ENCODE peak calls at places on chromosomes 11 and 22, in seven cellular contexts. V, Y, I, A, F, X and S are unnamed samples.

GRCh38 chr11:102518296-102519094 is 12.1 kb downstream of the MMP7 start:
- DNase-seq in I (no peak), X (no peak), V (no peak), F (no peak), Y (no peak), A (no peak), S (no peak)

GRCh38 chr22:36505998-36506635 is 723 bp downstream of the FOXRED2 start:
- DNase-seq in F (no peak), V (no peak), I (no peak), A (no peak), X (no peak), Y (peak), S (no peak)

GRCh38 chr11:72743321-72744221 is 8.6 kb downstream of the ARAP1 start:
- DNase-seq in Y (no peak), A (no peak), X (no peak), V (no peak), I (no peak), F (no peak), S (no peak)

GRCh38 chr11:111549196-111549868 is 8.8 kb downstream of the LAYN start:
- DNase-seq in V (no peak), I (no peak), F (no peak), A (no peak), X (no peak), Y (no peak), S (no peak)

GRCh38 chr11:78791254-78791653 is 216.6 kb upstream of the NARS2 start:
- DNase-seq in I (no peak), F (no peak), A (no peak), X (no peak), Y (no peak), V (no peak), S (no peak)

GRCh38 chr11:111081021-111081511 is 164.5 kb upstream of the POU2AF2 start:
- DNase-seq in F (no peak), A (no peak), V (no peak), Y (no peak), X (no peak), I (no peak), S (no peak)

GRCh38 chr22:48278620-48279464 is 1516.4 kb downstream of the TBC1D22A start:
- DNase-seq in X (no peak), V (no peak), I (no peak), F (no peak), A (no peak), Y (no peak), S (no peak)

GRCh38 chr11:3206128-3206921 is 12.3 kb downstream of the MRGPRG start:
- DNase-seq in V (no peak), Y (no peak), A (no peak), F (no peak), I (no peak), X (no peak), S (no peak)

GRCh38 chr22:45860201-45860600 is 116.8 kb downstream of the WNT7B start:
- DNase-seq in F (no peak), I (no peak), Y (no peak), X (no peak), V (no peak), A (no peak), S (no peak)

GRCh38 chr11:94151903-94152677 is 23.4 kb downstream of the PANX1 start:
- DNase-seq in A (no peak), V (no peak), X (no peak), Y (no peak), F (no peak), I (no peak), S (no peak)

GRCh38 chr11:92765418-92765817 is 204.0 kb upstream of the MTNR1B start:
- DNase-seq in I (no peak), V (no peak), X (no peak), A (no peak), F (no peak), Y (no peak), S (no peak)

GRCh38 chr22:20272700-20273099 is 4.6 kb upstream of the RTN4R start:
- DNase-seq in V (no peak), X (no peak), A (no peak), Y (no peak), F (no peak), I (no peak), S (no peak)

GRCh38 chr11:35559949-35560348 is 34.5 kb upstream of the PAMR1 start:
- DNase-seq in F (no peak), I (no peak), V (no peak), X (no peak), Y (no peak), A (no peak), S (no peak)

GRCh38 chr11:105738972-105739574 is 129.2 kb downstream of the GRIA4 start:
- DNase-seq in V (no peak), F (no peak), A (no peak), X (no peak), I (no peak), Y (no peak), S (no peak)

GRCh38 chr11:12890476-12890875 is 118.6 kb upstream of the RASSF10 start:
- DNase-seq in A (no peak), I (no peak), Y (no peak), X (no peak), F (no peak), V (no peak), S (no peak)

GRCh38 chr11:48141475-48142100 is 75.0 kb upstream of the OR4B1 start:
- DNase-seq in A (no peak), X (no peak), I (no peak), F (no peak), Y (peak), V (no peak), S (no peak)

GRCh38 chr11:62854825-62855570 is 15.6 kb upstream of the WDR74 start:
- DNase-seq in Y (no peak), V (no peak), A (no peak), I (no peak), X (no peak), F (no peak), S (no peak)

GRCh38 chr11:122287401-122287800 is 171.4 kb upstream of the BLID start:
- DNase-seq in I (no peak), F (no peak), V (no peak), Y (no peak), X (peak), A (no peak), S (no peak)

GRCh38 chr22:38176170-38176741 is 5.4 kb downstream of the PLA2G6 start:
- DNase-seq in Y (peak), F (no peak), I (no peak), X (no peak), V (peak), A (no peak), S (no peak)

GRCh38 chr22:38844661-38845367 is 986 bp upstream of the NPTXR start:
- DNase-seq in A (no peak), I (no peak), Y (no peak), V (no peak), F (no peak), X (no peak), S (no peak)

GRCh38 chr11:10680956-10681487 is 12.5 kb downstream of the IRAG1 start:
- DNase-seq in V (no peak), X (no peak), F (no peak), Y (no peak), A (no peak), I (no peak), S (no peak)

GRCh38 chr11:45805305-45806071 is 539 bp downstream of the SLC35C1 start:
- DNase-seq in A (no peak), F (no peak), Y (peak), V (peak), I (no peak), X (no peak), S (no peak)

GRCh38 chr22:24503137-24503850 is 8.2 kb downstream of the UPB1 start:
- DNase-seq in F (peak), X (no peak), I (peak), A (no peak), Y (peak), V (no peak), S (no peak)

GRCh38 chr11:16737860-16738197 is 618 bp upstream of the C11orf58 start:
- DNase-seq in V (no peak), X (no peak), F (no peak), A (no peak), I (no peak), Y (peak), S (no peak)

GRCh38 chr11:29336727-29337212 is 680.1 kb downstream of the KCNA4 start:
- DNase-seq in A (no peak), F (no peak), I (no peak), X (no peak), V (no peak), Y (no peak), S (no peak)

GRCh38 chr11:44241851-44242250 is 68.1 kb downstream of the ALX4 start:
- DNase-seq in I (no peak), F (no peak), A (no peak), V (no peak), Y (no peak), X (no peak), S (no peak)

GRCh38 chr11:1157645-1158591 is at the start of gene MUC5AC:
- DNase-seq in A (no peak), I (no peak), V (peak), Y (peak), F (no peak), X (peak), S (peak)

GRCh38 chr11:128624269-128625170 is 37.2 kb upstream of the ETS1 start:
- DNase-seq in X (no peak), I (peak), V (no peak), F (peak), A (no peak), Y (no peak), S (no peak)

GRCh38 chr11:64229090-64229958 is 1.0 kb upstream of the DNAJC4 start:
- DNase-seq in V (peak), F (no peak), A (no peak), Y (no peak), I (no peak), X (no peak), S (no peak)

GRCh38 chr11:111462329-111462728 is 49.9 kb downstream of the BTG4 start:
- DNase-seq in A (no peak), F (no peak), Y (no peak), X (no peak), V (no peak), I (no peak), S (no peak)

GRCh38 chr11:78857688-78858087 is 283.0 kb upstream of the NARS2 start:
- DNase-seq in V (no peak), I (no peak), A (no peak), F (no peak), Y (no peak), X (no peak), S (no peak)

GRCh38 chr11:115665958-115666357 is 161.7 kb upstream of the CADM1 start:
- DNase-seq in X (no peak), F (no peak), V (no peak), A (no peak), I (no peak), Y (no peak), S (no peak)

GRCh38 chr11:76772783-76773106 is 10.4 kb upstream of the TSKU start:
- DNase-seq in A (no peak), I (no peak), Y (no peak), F (no peak), V (no peak), X (no peak), S (no peak)

GRCh38 chr11:111623527-111624030 is 21.3 kb downstream of the SIK2 start:
- DNase-seq in F (no peak), I (no peak), Y (no peak), A (no peak), V (no peak), X (no peak), S (no peak)

GRCh38 chr22:41557401-41558240 is 3.2 kb upstream of the CSDC2 start:
- DNase-seq in A (no peak), I (peak), X (peak), V (peak), Y (peak), F (no peak), S (no peak)

GRCh38 chr11:125369808-125370207 is 126.3 kb downstream of the FEZ1 start:
- DNase-seq in I (no peak), X (no peak), A (no peak), V (no peak), Y (no peak), F (no peak), S (no peak)

GRCh38 chr22:31829505-31829904 is 75.7 kb downstream of the DEPDC5 start:
- DNase-seq in V (no peak), F (no peak), I (peak), X (peak), A (no peak), Y (no peak), S (peak)

GRCh38 chr22:41668971-41669911 is 19.4 kb downstream of the SNU13 start:
- DNase-seq in V (no peak), I (no peak), A (no peak), X (no peak), Y (no peak), F (no peak), S (no peak)

GRCh38 chr11:124950606-124951330 is 3.2 kb upstream of the CCDC15 start:
- DNase-seq in Y (no peak), I (no peak), V (no peak), X (no peak), A (no peak), F (no peak), S (no peak)

GRCh38 chr11:129960216-129961214 is 42.1 kb downstream of the PRDM10 start:
- DNase-seq in X (no peak), I (no peak), V (no peak), F (no peak), A (no peak), Y (no peak), S (no peak)